ENCODE peak calls at places on chromosomes 1 and 21, in five cellular contexts. M, P, N, Z and I are unnamed samples.

GRCh38 chr1:16155537-16156410 is at the start of gene EPHA2:
- DNase-seq in Z (no peak), P (peak; percentile 94), N (peak; percentile 79), M (peak; percentile 86), I (peak; percentile 95)

GRCh38 chr1:119742193-119742592 is 26.5 kb downstream of the HMGCS2 start:
- DNase-seq in N (no peak), Z (no peak), M (no peak), P (no peak), I (no peak)

GRCh38 chr21:31624961-31625491 is 34.5 kb upstream of the SOD1 start:
- DNase-seq in M (no peak), Z (no peak), P (no peak), N (no peak), I (no peak)

GRCh38 chr1:234398849-234399381 is 25.7 kb downstream of the COA6 start:
- DNase-seq in P (no peak), M (no peak), N (no peak), Z (no peak), I (no peak)

GRCh38 chr1:107963601-107964396 is 1.2 kb downstream of the VAV3 start:
- DNase-seq in Z (no peak), P (peak; percentile 34), N (no peak), M (no peak), I (peak; percentile 81)

GRCh38 chr1:114627107-114627506 is 42.7 kb downstream of the DENND2C start:
- DNase-seq in N (no peak), P (no peak), Z (no peak), M (no peak), I (no peak)

GRCh38 chr1:180863158-180863775 is 49.4 kb upstream of the KIAA1614 start:
- DNase-seq in P (peak; percentile 11), N (peak; percentile 30), M (no peak), Z (peak; percentile 44), I (no peak)

GRCh38 chr1:55039342-55040082 is at the start of gene PCSK9:
- DNase-seq in P (no peak), Z (peak; percentile 68), M (no peak), N (peak; percentile 39), I (no peak)

GRCh38 chr1:15866696-15867687 is 19.5 kb downstream of the SPEN start:
- DNase-seq in Z (no peak), M (no peak), N (no peak), P (no peak), I (no peak)

GRCh38 chr21:36045993-36046392 is 14.3 kb downstream of the SETD4 start:
- DNase-seq in P (no peak), Z (no peak), N (no peak), M (no peak), I (no peak)

GRCh38 chr1:12406218-12407021 is 176.6 kb downstream of the VPS13D start:
- DNase-seq in Z (no peak), M (no peak), N (no peak), P (no peak), I (no peak)

GRCh38 chr1:245751111-245751510 is 596.3 kb downstream of the KIF26B start:
- DNase-seq in P (no peak), N (no peak), M (no peak), Z (no peak), I (no peak)

GRCh38 chr1:194361374-194362131 is 1175.1 kb upstream of the B3GALT2 start:
- DNase-seq in Z (no peak), P (no peak), N (no peak), M (no peak), I (no peak)

GRCh38 chr1:159600894-159601293 is 13.3 kb downstream of the APCS start:
- DNase-seq in Z (no peak), N (no peak), P (no peak), M (no peak), I (no peak)

GRCh38 chr1:247330548-247331171 is 1.0 kb downstream of the ZNF496 start:
- DNase-seq in P (no peak), M (no peak), N (peak; percentile 23), Z (no peak), I (no peak)

GRCh38 chr1:73673980-73674379 is 524.0 kb downstream of the LRRIQ3 start:
- DNase-seq in M (no peak), P (no peak), N (no peak), Z (no peak), I (no peak)

GRCh38 chr1:53896673-53897229 is 2.8 kb downstream of the DIO1 start:
- DNase-seq in P (no peak), Z (no peak), M (no peak), N (no peak), I (no peak)

GRCh38 chr1:199403421-199404116 is 623.9 kb upstream of the NR5A2 start:
- DNase-seq in Z (no peak), M (no peak), N (no peak), P (no peak), I (no peak)

GRCh38 chr1:37998913-37999433 is 6.3 kb downstream of the FHL3 start:
- DNase-seq in P (no peak), M (no peak), N (no peak), Z (no peak), I (no peak)

GRCh38 chr21:31855180-31855579 is 17.6 kb upstream of the HUNK start:
- DNase-seq in N (no peak), Z (no peak), M (no peak), P (no peak), I (no peak)

GRCh38 chr1:63779872-63780271 is 6.1 kb downstream of the ROR1 start:
- DNase-seq in Z (no peak), M (no peak), P (no peak), N (no peak), I (no peak)

GRCh38 chr1:19140465-19140864 is 69.6 kb downstream of the UBR4 start:
- DNase-seq in N (no peak), M (no peak), P (peak; percentile 63), Z (no peak), I (no peak)

GRCh38 chr1:240803151-240803550 is 191.2 kb upstream of the GREM2 start:
- DNase-seq in N (peak; percentile 61), Z (no peak), M (no peak), P (no peak), I (no peak)

GRCh38 chr1:195939844-195940243 is 668.4 kb downstream of the KCNT2 start:
- DNase-seq in M (no peak), P (no peak), Z (peak; percentile 15), N (no peak), I (no peak)

GRCh38 chr21:15682182-15682895 is 47.4 kb upstream of the USP25 start:
- DNase-seq in P (no peak), N (no peak), Z (no peak), M (no peak), I (no peak)

GRCh38 chr1:1027723-1028266 is 7.9 kb downstream of the AGRN start:
- DNase-seq in Z (no peak), P (no peak), M (no peak), N (no peak), I (no peak)
- TF ChIP-seq EP300 in Z (no peak), P (no peak), M (no peak), N (no peak), I (no peak)

DNA sequence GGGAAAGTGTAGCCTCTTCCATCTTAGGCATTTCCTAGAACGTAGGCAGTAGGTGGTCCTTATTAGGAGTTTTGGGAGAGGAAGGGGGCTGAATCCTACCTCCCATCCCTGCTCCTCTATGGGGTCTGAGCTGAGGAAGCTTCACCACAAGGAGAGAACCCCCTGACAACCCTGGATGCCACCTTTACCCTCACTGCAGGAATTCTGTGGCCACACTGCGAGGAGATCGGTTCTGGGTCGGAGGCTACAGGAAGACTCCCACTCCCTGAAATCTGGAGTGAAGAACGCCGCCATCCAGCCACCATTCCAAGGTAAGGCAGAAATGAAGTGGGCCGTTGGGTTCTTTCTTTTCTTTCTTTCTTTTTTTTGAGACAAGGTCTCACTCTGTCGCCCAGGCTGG is 1.5 kb downstream of the MX1 start:
- DNase-seq in Z (no peak), N (no peak), M (no peak), P (no peak), I (no peak)
- TF ChIP-seq POLR2A in Z (no peak), N (no peak), M (no peak), P (no peak), I (no peak)

GRCh38 chr1:167502719-167503452 is 15.4 kb downstream of the CD247 start:
- DNase-seq in M (no peak), Z (no peak), N (no peak), P (no peak), I (no peak)

GRCh38 chr1:167499657-167500056 is 18.7 kb downstream of the CD247 start:
- DNase-seq in Z (no peak), M (no peak), N (no peak), P (peak; percentile 34), I (no peak)

GRCh38 chr1:167500283-167500860 is 18.0 kb downstream of the CD247 start:
- DNase-seq in M (no peak), Z (no peak), N (no peak), P (no peak), I (no peak)

GRCh38 chr1:167502192-167502551 is 16.2 kb downstream of the CD247 start:
- DNase-seq in M (no peak), N (no peak), P (no peak), Z (no peak), I (no peak)

GRCh38 chr1:167501513-167502191 is 16.7 kb downstream of the CD247 start:
- DNase-seq in M (no peak), Z (no peak), P (no peak), N (no peak), I (no peak)
- H3K4me3 ChIP-seq in M (no peak overlapping the region), Z (no peak overlapping the region), P (no peak overlapping the region), N (no peak overlapping the region), I (no peak overlapping the region)

DNA sequence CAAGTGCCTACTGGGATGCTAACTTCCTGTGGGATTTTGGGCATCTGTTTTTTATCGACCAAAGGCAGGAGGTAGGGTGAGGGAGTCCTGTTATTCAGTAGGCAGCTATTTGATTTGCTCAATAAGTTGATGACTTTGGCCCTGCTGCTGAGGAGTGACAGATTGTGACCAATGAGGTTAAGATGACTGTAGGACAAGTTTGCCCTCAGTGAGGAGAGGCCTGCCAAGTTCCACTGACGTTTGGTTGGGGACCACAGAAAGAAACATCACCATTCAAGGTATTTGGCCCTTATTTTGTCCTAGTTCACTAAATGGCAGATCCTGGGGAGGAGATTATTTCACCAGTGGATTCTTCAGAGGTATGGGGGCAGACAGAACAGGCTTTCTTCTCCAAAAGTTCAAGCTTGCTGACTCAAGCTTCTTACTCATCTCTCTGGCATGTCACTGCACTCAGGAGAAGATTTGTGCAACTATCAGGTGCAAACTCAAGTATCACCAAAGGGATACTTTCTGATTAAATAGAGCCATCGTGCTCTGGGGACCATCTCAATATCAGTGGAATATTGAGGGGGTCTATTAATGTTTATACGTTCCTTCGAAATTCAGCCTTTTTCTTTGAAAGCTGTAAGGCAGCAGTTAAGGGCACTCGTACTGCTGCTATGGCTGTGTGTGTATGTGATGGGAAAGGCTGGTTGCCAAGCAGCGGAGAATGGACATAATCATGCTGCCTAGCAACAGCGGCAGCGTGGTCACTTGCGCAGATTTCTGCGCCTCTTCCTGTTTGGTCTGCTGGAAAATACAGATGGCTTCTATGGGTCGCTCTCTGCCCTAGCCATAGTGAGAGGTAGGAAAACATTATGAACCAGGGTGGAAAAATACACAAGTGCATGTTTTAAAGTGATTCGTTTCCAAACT is 78.7 kb downstream of the PBX1 start:
- DNase-seq in M (no peak), P (no peak), N (peak; percentile 67), Z (no peak), I (no peak)
- TF ChIP-seq EP300 in M (no peak), P (no peak), N (no peak), Z (no peak), I (no peak)

GRCh38 chr1:23423415-23424170 is 955 bp downstream of the TCEA3 start:
- DNase-seq in M (peak; percentile 83), N (no peak), P (peak; percentile 88), Z (no peak), I (no peak)
- TF ChIP-seq POLR2A in M (no peak), N (no peak), P (peak; percentile 55), Z (no peak), I (no peak)